ENCODE peak calls at places on chromosomes 2 and 18, in four cellular contexts. T is fibroblast of lung, R is neural progenitor cell, K is HepG2. M is an unnamed sample.

GRCh38 chr2:54572262-54572635 is 116.1 kb downstream of the SPTBN1 start:
- DNase-seq in T (peak), R (no peak), K (peak), M (no peak)

GRCh38 chr2:151886235-151886634 is 58.0 kb upstream of the ARL5A start:
- DNase-seq in T (no peak), R (no peak), K (peak), M (no peak)

GRCh38 chr18:22074343-22075070 is 94.9 kb upstream of the GATA6 start:
- DNase-seq in T (no peak), R (no peak), K (no peak), M (no peak)

GRCh38 chr2:220006152-220006551 is 378.7 kb downstream of the SLC4A3 start:
- DNase-seq in T (peak), R (no peak), K (no peak), M (no peak)

GRCh38 chr2:213932-214693 is 49.7 kb downstream of the SH3YL1 start:
- DNase-seq in T (no peak), R (no peak), K (no peak), M (no peak)

GRCh38 chr2:13669607-13670006 is 952.9 kb downstream of the TRIB2 start:
- DNase-seq in T (no peak), R (no peak), K (no peak), M (no peak)

GRCh38 chr2:40405440-40405839 is 46.5 kb downstream of the SLC8A1 start:
- DNase-seq in T (no peak), R (no peak), K (no peak), M (no peak)

GRCh38 chr2:127411609-127412370 is 6.4 kb upstream of the PROC start:
- DNase-seq in T (no peak), R (no peak), K (no peak), M (no peak)

GRCh38 chr18:24319757-24320156 is 77.9 kb downstream of the OSBPL1A start:
- DNase-seq in T (no peak), R (no peak), K (no peak), M (no peak)

GRCh38 chr18:24196764-24197163 is 57.9 kb downstream of the CABYR start:
- DNase-seq in T (no peak), R (no peak), K (no peak), M (no peak)

GRCh38 chr2:53545159-53546055 is 222.2 kb upstream of the CHAC2 start:
- DNase-seq in T (no peak), R (no peak), K (no peak), M (no peak)

GRCh38 chr2:148978026-148978685 is 60.3 kb upstream of the LYPD6B start:
- DNase-seq in T (no peak), R (peak), K (no peak), M (no peak)

GRCh38 chr2:6249557-6249956 is 557.4 kb downstream of the SOX11 start:
- DNase-seq in T (no peak), R (no peak), K (no peak), M (no peak)

GRCh38 chr2:212905640-212906201 is 245.7 kb downstream of the IKZF2 start:
- DNase-seq in T (no peak), R (peak), K (no peak), M (no peak)

GRCh38 chr2:151315381-151315903 is 26.0 kb upstream of the NMI start:
- DNase-seq in T (peak), R (peak), K (no peak), M (peak)

GRCh38 chr2:54519841-54520459 is 63.8 kb downstream of the SPTBN1 start:
- DNase-seq in T (no peak), R (no peak), K (no peak), M (no peak)

GRCh38 chr18:36262971-36263370 is 34.5 kb upstream of the FHOD3 start:
- DNase-seq in T (no peak), R (no peak), K (no peak), M (no peak)

GRCh38 chr2:111994042-111994441 is 61.0 kb upstream of the TMEM87B start:
- DNase-seq in T (no peak), R (no peak), K (no peak), M (no peak)

GRCh38 chr2:181371782-181372292 is 85.3 kb upstream of the ITGA4 start:
- DNase-seq in T (peak), R (no peak), K (no peak), M (no peak)

GRCh38 chr2:172580544-172580943 is 24.7 kb downstream of the PDK1 start:
- DNase-seq in T (no peak), R (no peak), K (no peak), M (no peak)

GRCh38 chr2:62287895-62288589 is 92.1 kb downstream of the B3GNT2 start:
- DNase-seq in T (peak), R (no peak), K (peak), M (no peak)

GRCh38 chr2:210546424-210547223 is 9.8 kb upstream of the CPS1 start:
- DNase-seq in T (no peak), R (peak), K (no peak), M (no peak)

GRCh38 chr2:109223490-109223889 is 94.5 kb downstream of the SH3RF3 start:
- DNase-seq in T (no peak), R (no peak), K (no peak), M (no peak)

GRCh38 chr2:210577263-210578071 is 21.1 kb downstream of the CPS1 start:
- DNase-seq in T (peak), R (peak), K (peak), M (no peak)

GRCh38 chr2:209269024-209269423 is 154.8 kb upstream of the MAP2 start:
- DNase-seq in T (no peak), R (no peak), K (no peak), M (no peak)

GRCh38 chr2:200456567-200456966 is 53.3 kb downstream of the KCTD18 start:
- DNase-seq in T (no peak), R (no peak), K (no peak), M (no peak)

GRCh38 chr2:186695081-186695756 is 1.4 kb downstream of the FAM171B start:
- DNase-seq in T (peak), R (no peak), K (no peak), M (no peak)

GRCh38 chr18:32389868-32390267 is 80.8 kb downstream of the GAREM1 start:
- DNase-seq in T (no peak), R (no peak), K (no peak), M (no peak)

GRCh38 chr18:1710114-1710513 is 805.4 kb downstream of the ADCYAP1 start:
- DNase-seq in T (no peak), R (no peak), K (no peak), M (no peak)

GRCh38 chr2:74238879-74239278 is 40.5 kb downstream of the MTHFD2 start:
- DNase-seq in T (peak), R (no peak), K (no peak), M (no peak)

GRCh38 chr2:109065335-109065734 is 63.7 kb upstream of the SH3RF3 start:
- DNase-seq in T (no peak), R (no peak), K (no peak), M (no peak)

GRCh38 chr18:8758466-8758865 is 53.1 kb downstream of the MTCL1 start:
- DNase-seq in T (no peak), R (no peak), K (no peak), M (no peak)

GRCh38 chr2:220782609-220783113 is 789.4 kb downstream of the EPHA4 start:
- DNase-seq in T (no peak), R (no peak), K (no peak), M (no peak)

GRCh38 chr2:178770518-178770917 is 36.7 kb downstream of the TTN start:
- DNase-seq in T (no peak), R (no peak), K (no peak), M (no peak)

GRCh38 chr2:226649871-226650660 is 149.6 kb downstream of the IRS1 start:
- DNase-seq in T (peak), R (peak), K (peak), M (peak)

GRCh38 chr2:200104015-200104414 is 148.6 kb downstream of the MAIP1 start:
- DNase-seq in T (peak), R (no peak), K (no peak), M (no peak)

GRCh38 chr18:34780856-34781255 is 70.8 kb downstream of the DTNA start:
- DNase-seq in T (no peak), R (no peak), K (no peak), M (no peak)

GRCh38 chr2:143426296-143426695 is 297.1 kb downstream of the ARHGAP15 start:
- DNase-seq in T (peak), R (no peak), K (no peak), M (no peak)

GRCh38 chr2:37790462-37790861 is 119.0 kb upstream of the CDC42EP3 start:
- DNase-seq in T (no peak), R (no peak), K (no peak), M (no peak)
- TF ChIP-seq CTCF in T (no peak), R (no peak), K (no peak), M (no peak)

GRCh38 chr2:42110974-42111322 is 58.2 kb upstream of the EML4 start:
- DNase-seq in T (no peak), R (no peak), K (no peak), M (no peak)
- H3K9ac ChIP-seq in T (no peak), R (no peak), K (peak), M (no peak)

GRCh38 chr2:176088048-176088936 is 4.2 kb upstream of the HOXD13 start:
- DNase-seq in T (peak), R (peak), K (peak), M (peak)
- TF ChIP-seq CTCF in T (peak), R (peak), K (peak), M (peak)

GRCh38 chr18:48727685-48728084 is 188.9 kb downstream of the CTIF start:
- DNase-seq in T (peak), R (no peak), K (no peak), M (no peak)

GRCh38 chr18:48725596-48725995 is 186.8 kb downstream of the CTIF start:
- DNase-seq in T (no peak), R (no peak), K (no peak), M (no peak)

GRCh38 chr18:48730010-48730409 is 191.2 kb downstream of the CTIF start:
- DNase-seq in T (no peak), R (no peak), K (no peak), M (no peak)

GRCh38 chr18:48729421-48729820 is 190.6 kb downstream of the CTIF start:
- DNase-seq in T (no peak), R (no peak), K (no peak), M (no peak)

DNA sequence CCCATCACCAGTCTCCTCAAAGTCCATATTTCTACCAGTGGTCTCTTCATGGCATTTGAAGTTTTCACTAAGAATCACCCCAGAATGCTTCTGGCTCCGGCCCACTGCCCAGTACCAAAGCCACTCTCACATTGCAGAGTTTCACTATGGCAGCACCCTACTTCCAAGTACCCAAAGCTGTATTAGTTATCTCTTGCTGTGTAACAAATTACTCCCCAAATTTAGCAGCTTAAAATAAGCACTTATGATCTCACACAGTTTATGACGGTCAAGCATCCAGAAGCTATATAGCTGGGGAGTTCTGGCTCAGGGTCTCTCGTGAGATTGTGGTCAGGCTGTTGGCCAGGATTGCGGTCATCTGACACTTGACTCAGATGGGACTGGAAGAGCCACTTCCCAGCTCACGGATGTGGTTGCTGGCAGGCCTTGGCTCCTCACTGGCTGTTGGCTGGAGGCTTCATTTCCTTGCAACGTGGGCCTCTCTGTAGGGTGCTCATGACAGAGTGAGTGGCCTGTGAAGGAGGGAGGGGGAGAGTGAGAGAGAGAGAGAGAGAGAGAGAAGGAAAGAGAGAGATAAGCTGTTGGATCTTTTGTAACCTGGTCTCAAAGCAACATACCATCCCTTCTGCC is 189.5 kb downstream of the CTIF start:
- DNase-seq in T (peak), R (no peak), K (no peak), M (no peak)
- H3K9ac ChIP-seq in T (no peak), R (no peak), K (no peak), M (no peak)

GRCh38 chr2:66497706-66498596 is 63.0 kb downstream of the MEIS1 start:
- DNase-seq in T (no peak), R (peak), K (no peak), M (no peak)
- TF ChIP-seq CTCF in T (no peak), R (no peak), K (no peak), M (no peak)

DNA sequence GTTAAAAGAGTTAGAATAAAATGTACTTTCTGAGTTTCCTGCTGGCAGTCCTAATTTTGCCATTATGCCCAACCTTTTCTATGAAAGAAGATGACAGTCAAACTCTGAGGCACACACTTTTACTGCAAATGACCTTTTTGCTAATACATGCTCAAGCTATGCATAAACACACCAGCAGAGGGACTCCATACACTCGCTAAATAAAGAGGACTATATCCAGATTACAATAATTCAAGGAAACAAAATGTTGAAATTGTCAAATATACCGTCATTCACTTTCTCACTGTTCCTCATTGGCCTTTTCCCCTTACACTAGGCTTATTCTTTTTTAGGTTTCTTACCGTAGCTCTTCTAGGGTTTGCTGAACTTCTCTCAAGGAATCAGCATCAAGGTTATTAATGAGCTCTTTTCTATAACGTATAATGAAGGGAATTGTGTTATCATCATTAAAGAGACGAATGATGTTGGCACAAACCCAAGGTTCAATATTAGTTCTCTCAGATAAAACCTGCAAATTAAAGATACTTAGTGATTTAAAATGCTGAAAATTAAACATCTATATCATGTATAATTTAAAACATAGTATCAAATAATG is 25.7 kb downstream of the SRBD1 start:
- DNase-seq in T (peak), R (peak), K (peak), M (no peak)
- H3K9ac ChIP-seq in T (no peak), R (no peak), K (no peak), M (no peak)

GRCh38 chr2:237706257-237706656 is 78.9 kb downstream of the LRRFIP1 start:
- DNase-seq in T (no peak), R (no peak), K (no peak), M (no peak)
- TF ChIP-seq CTCF in T (no peak), R (no peak), K (no peak), M (no peak)

DNA sequence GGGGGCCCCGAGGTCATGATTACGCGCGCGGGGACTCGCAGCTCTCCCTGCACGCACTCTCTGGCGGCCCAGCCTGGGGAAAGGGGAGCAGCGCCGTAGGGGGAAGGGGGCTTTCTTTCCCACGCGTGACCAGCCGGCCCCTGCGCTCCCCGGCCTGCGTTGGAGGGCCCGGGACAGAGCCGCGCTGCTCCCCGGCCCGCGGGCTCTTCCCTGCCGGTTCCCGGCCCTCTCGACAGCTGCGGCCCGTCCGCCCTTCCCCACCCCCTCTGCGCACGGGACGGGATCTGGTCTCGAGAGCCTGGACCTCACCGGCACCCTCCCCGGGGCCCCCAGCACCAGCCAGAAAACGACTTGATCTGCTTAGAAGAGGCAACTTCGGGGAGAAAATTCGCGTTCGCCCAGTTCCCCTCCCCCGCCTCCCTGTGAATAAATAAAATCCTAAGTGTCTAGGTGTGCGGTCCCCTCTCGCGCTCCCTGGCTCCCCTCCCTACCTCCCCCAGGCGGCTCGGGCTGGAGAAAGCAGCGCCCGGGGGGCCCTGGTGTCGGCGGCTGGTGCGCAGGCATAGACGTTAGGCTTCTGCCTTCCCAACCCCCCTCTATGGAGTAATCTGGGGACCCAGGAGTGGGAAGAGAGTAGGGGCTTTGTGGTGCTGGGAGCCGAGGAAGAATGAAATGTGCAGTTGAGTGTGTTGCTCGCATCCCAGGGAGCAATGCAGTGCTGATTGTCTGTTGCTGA is 793 bp upstream of the FIGN start:
- DNase-seq in T (peak), R (peak), K (peak), M (peak)
- H3K9ac ChIP-seq in T (peak), R (peak), K (peak), M (peak)